ENCODE peak calls at places on chromosomes 11 and 22, in seven cellular contexts. J is pancreas, F is heart right ventricle, X is fibroblast of lung, O is adrenal gland, L is cardiac muscle cell, T is SJSA1. G is an unnamed sample. For H3K4me1, the result is how much of the 10 kb centered on the place peaks cover.

GRCh38 chr11:96315476-96315875 is 27.5 kb downstream of the MAML2 start:
- DNase-seq in J (no peak), F (no peak), X (no peak), O (no peak), L (no peak), T (no peak), G (no peak)

GRCh38 chr11:65854871-65855837 is 2.8 kb downstream of the CFL1 start:
- DNase-seq in J (no peak), F (no peak), X (no peak), O (peak), L (no peak), T (no peak), G (peak)

GRCh38 chr11:18802381-18803257 is 11.0 kb upstream of the PTPN5 start:
- DNase-seq in J (peak), F (peak), X (peak), O (peak), L (peak), T (no peak), G (peak)

GRCh38 chr11:36356201-36356600 is 60.1 kb downstream of the PRR5L start:
- DNase-seq in J (no peak), F (no peak), X (no peak), O (peak), L (peak), T (no peak), G (peak)

GRCh38 chr11:65501005-65501529 is 2.2 kb downstream of the MALAT1 start:
- DNase-seq in J (no peak), F (no peak), X (no peak), O (no peak), L (no peak), T (no peak), G (peak)

GRCh38 chr11:13336246-13336873 is 58.8 kb downstream of the BMAL1 start:
- DNase-seq in J (no peak), F (no peak), X (peak), O (no peak), L (no peak), T (no peak), G (no peak)

GRCh38 chr11:111148953-111149352 is 96.6 kb upstream of the POU2AF2 start:
- DNase-seq in J (no peak), F (no peak), X (peak), O (no peak), L (peak), T (no peak), G (no peak)

GRCh38 chr11:75583710-75584658 is 21.9 kb downstream of the SERPINH1 start:
- DNase-seq in J (peak), F (peak), X (peak), O (peak), L (peak), T (no peak), G (peak)

GRCh38 chr11:125001073-125001764 is 47.2 kb downstream of the CCDC15 start:
- DNase-seq in J (no peak), F (no peak), X (no peak), O (no peak), L (no peak), T (no peak), G (no peak)

GRCh38 chr22:36998620-36999351 is 20.5 kb downstream of the TST start:
- DNase-seq in J (no peak), F (no peak), X (no peak), O (peak), L (peak), T (no peak), G (no peak)

GRCh38 chr11:1733009-1733715 is 17.2 kb downstream of the IFITM10 start:
- DNase-seq in J (no peak), F (no peak), X (no peak), O (no peak), L (no peak), T (no peak), G (no peak)

GRCh38 chr22:48838376-48838775 is 989.3 kb downstream of the BRD1 start:
- DNase-seq in J (no peak), F (no peak), X (no peak), O (no peak), L (no peak), T (no peak), G (no peak)

GRCh38 chr11:77140231-77140959 is 12.3 kb downstream of the MYO7A start:
- DNase-seq in J (peak), F (peak), X (peak), O (peak), L (peak), T (no peak), G (no peak)

GRCh38 chr11:59787816-59788215 is 22.8 kb downstream of the MRPL16 start:
- DNase-seq in J (no peak), F (no peak), X (peak), O (no peak), L (peak), T (no peak), G (peak)

GRCh38 chr11:73977856-73978519 is 4.7 kb downstream of the UCP2 start:
- DNase-seq in J (no peak), F (no peak), X (no peak), O (no peak), L (no peak), T (no peak), G (no peak)

DNA sequence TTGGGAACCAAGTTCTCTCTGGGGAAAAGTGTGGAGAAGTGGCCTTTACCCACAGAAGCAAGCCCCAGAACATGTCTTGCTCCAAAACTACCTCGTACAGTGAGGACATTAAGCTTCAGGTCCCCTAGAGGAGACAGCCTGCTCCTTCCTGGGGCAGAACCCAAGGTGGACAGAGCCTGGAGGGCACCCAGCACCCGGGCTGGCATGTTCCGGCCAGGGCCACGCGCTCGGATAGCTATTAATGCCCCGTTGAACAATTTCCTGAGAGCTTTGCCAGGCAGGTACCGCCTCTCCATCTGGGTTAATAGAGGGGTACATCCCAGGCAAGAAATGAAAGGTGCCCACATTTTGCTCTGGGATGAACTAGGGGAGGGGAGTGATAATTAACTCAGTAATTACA is 169.0 kb upstream of the GRK3 start:
- DNase-seq in J (no peak), F (no peak), X (no peak), O (no peak), L (no peak), T (no peak), G (no peak)
- H3K4me1 ChIP-seq in J (under half), F (under half), X (under half), O (under half), L (under half), T (under half), G (under half)

GRCh38 chr22:27513021-27513420 is 288.5 kb downstream of the MN1 start:
- DNase-seq in J (no peak), F (no peak), X (no peak), O (no peak), L (no peak), T (no peak), G (no peak)
- H3K4me3 ChIP-seq in J (no peak), F (no peak), X (no peak), O (no peak), L (no peak), T (no peak), G (no peak)

GRCh38 chr11:67372993-67373915 is at the start of gene CLCF1:
- DNase-seq in J (peak), F (peak), X (peak), O (peak), L (peak), T (peak), G (no peak)

GRCh38 chr11:67375320-67376021 is 2.1 kb upstream of the CLCF1 start:
- DNase-seq in J (no peak), F (no peak), X (no peak), O (no peak), L (no peak), T (no peak), G (no peak)

GRCh38 chr11:67374571-67375276 is 1.3 kb upstream of the CLCF1 start:
- DNase-seq in J (no peak), F (no peak), X (no peak), O (no peak), L (no peak), T (no peak), G (no peak)

GRCh38 chr11:67372232-67372992 is 986 bp downstream of the CLCF1 start:
- DNase-seq in J (no peak), F (no peak), X (no peak), O (no peak), L (no peak), T (no peak), G (no peak)

DNA sequence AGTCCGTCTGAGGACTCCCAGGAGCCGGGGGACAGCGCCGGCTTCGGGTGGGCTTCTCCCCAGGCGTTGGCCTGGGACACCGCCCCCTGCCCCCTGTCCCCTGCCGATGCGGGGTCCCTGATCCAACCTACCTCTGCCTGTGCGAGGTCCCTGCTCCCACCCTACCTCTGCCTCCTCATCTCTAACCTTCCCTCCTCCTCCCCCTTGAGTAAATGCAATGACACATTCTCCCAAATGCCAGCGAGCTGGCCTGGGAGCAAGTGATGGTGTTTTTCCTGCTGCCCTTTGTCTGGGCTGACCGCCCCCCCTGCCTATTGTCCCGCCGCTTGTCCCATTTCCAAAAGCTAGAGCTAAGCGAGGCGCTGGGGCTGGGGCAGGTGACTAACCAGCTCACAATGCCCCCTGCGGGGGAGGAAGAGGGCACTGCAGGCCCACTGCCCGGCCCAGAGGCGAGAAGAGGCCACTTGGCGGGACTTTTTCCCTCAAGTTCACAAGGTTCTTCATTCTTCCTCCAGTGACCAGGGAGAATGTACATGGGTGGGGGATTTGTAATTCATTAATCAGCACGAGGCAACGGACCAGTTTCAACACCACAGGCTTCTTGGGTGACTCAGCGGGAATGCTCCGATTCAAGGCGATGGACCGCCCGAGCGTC is 645 bp upstream of the CLCF1 start:
- DNase-seq in J (peak), F (peak), X (peak), O (peak), L (peak), T (peak), G (peak)
- H3K4me1 ChIP-seq in J (under half), F (under half), X (under half), O (under half), L (under half), T (under half), G (under half)

DNA sequence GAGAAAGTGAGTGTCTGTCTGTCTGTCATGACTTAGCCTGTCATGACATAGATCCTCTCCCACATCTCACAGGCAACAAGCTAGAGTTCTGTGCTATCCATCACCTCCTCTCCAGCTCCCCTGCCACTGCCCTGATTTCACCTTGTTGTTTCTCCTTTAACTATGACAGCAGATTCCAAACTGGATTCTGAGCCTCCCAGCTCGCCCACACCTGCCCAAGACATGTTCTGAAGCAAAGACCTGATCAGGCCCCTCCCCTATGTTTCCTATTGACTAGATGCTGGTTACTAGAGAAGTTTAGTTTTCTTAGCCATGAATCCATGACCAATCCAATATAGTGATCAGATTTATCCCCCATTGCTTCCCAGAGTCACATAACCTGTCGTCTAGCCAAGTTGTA is 15.4 kb downstream of the PRSS23 start:
- DNase-seq in J (no peak), F (no peak), X (no peak), O (no peak), L (no peak), T (no peak), G (no peak)
- H3K4me3 ChIP-seq in J (no peak), F (no peak), X (no peak), O (no peak), L (no peak), T (no peak), G (no peak)

GRCh38 chr11:114218508-114218907 is 77.7 kb upstream of the NNMT start:
- DNase-seq in J (no peak), F (no peak), X (no peak), O (no peak), L (no peak), T (no peak), G (no peak)

GRCh38 chr11:114215428-114215827 is 80.8 kb upstream of the NNMT start:
- DNase-seq in J (no peak), F (no peak), X (no peak), O (no peak), L (no peak), T (no peak), G (no peak)

GRCh38 chr11:114216804-114217195 is 79.4 kb upstream of the NNMT start:
- DNase-seq in J (no peak), F (no peak), X (no peak), O (no peak), L (no peak), T (no peak), G (no peak)

GRCh38 chr11:114213622-114214021 is 82.6 kb upstream of the NNMT start:
- DNase-seq in J (no peak), F (no peak), X (no peak), O (no peak), L (no peak), T (no peak), G (no peak)

GRCh38 chr11:114215871-114216803 is 80.1 kb upstream of the NNMT start:
- DNase-seq in J (no peak), F (peak), X (no peak), O (peak), L (peak), T (no peak), G (no peak)
- H3K4me1 ChIP-seq in J (under half), F (half or more), X (under half), O (under half), L (half or more), T (under half), G (under half)

G was measured in A673.